ENCODE peak calls at places on chromosome 3, in ten cellular contexts. L is cardiac muscle cell, M is tibial nerve, A is LNCaP clone FGC, Y is choroid plexus epithelial cell, Q is Panc1, G is GM12865, W is neural progenitor cell, B is ovary, J is adrenal gland. O is an unnamed sample.

GRCh38 chr3:128993461-128994172 is at the start of gene CFAP92:
- DNase-seq in L (peak; percentile 76), M (peak; percentile 67), A (peak; percentile 50), Y (peak; percentile 70), Q (no peak), G (peak; percentile 83), W (peak; percentile 96), B (peak; percentile 94), J (peak; percentile 90), O (peak; percentile 22)

GRCh38 chr3:154969366-154969765 is 110.8 kb upstream of the MME start:
- DNase-seq in L (peak; percentile 22), M (no peak), A (no peak), Y (peak; percentile 21), Q (no peak), G (no peak), W (no peak), B (no peak), J (no peak), O (no peak)

GRCh38 chr3:123765475-123766166 is 118.5 kb downstream of the MYLK start:
- DNase-seq in L (peak; percentile 90), M (no peak), A (peak; percentile 50), Y (no peak), Q (no peak), G (no peak), W (no peak), B (no peak), J (no peak), O (no peak)

GRCh38 chr3:152430223-152431002 is 161.7 kb downstream of the MBNL1 start:
- DNase-seq in L (no peak), M (no peak), A (no peak), Y (no peak), Q (no peak), G (no peak), W (peak; percentile 10), B (no peak), J (no peak), O (no peak)

GRCh38 chr3:123635717-123636116 is 50.9 kb upstream of the HACD2 start:
- DNase-seq in L (no peak), M (no peak), A (no peak), Y (no peak), Q (no peak), G (no peak), W (no peak), B (no peak), J (no peak), O (no peak)

GRCh38 chr3:117486709-117487394 is 777.3 kb downstream of the TUSC7 start:
- DNase-seq in L (no peak), M (no peak), A (no peak), Y (no peak), Q (no peak), G (peak; percentile 53), W (peak; percentile 35), B (no peak), J (no peak), O (no peak)

GRCh38 chr3:159914421-159914820 is 74.2 kb upstream of the IL12A start:
- DNase-seq in L (no peak), M (no peak), A (no peak), Y (peak; percentile 41), Q (no peak), G (no peak), W (no peak), B (no peak), J (no peak), O (no peak)

GRCh38 chr3:9194509-9195184 is 54.8 kb downstream of the SRGAP3 start:
- DNase-seq in L (no peak), M (no peak), A (peak; percentile 100), Y (no peak), Q (no peak), G (no peak), W (no peak), B (no peak), J (no peak), O (no peak)

GRCh38 chr3:39671116-39671515 is 138.3 kb upstream of the MYRIP start:
- DNase-seq in L (peak; percentile 56), M (no peak), A (no peak), Y (peak; percentile 9), Q (no peak), G (no peak), W (no peak), B (no peak), J (no peak), O (no peak)

GRCh38 chr3:113847664-113848461 is 9.3 kb downstream of the GRAMD1C start:
- DNase-seq in L (no peak), M (no peak), A (peak; percentile 55), Y (no peak), Q (no peak), G (no peak), W (no peak), B (no peak), J (no peak), O (no peak)

GRCh38 chr3:42213417-42213816 is 52.6 kb downstream of the CCK start:
- DNase-seq in L (no peak), M (no peak), A (no peak), Y (no peak), Q (no peak), G (peak; percentile 74), W (no peak), B (no peak), J (no peak), O (no peak)

GRCh38 chr3:34015204-34016142 is 217.0 kb downstream of the PDCD6IP start:
- DNase-seq in L (peak; percentile 29), M (no peak), A (no peak), Y (peak; percentile 69), Q (no peak), G (peak; percentile 34), W (peak; percentile 43), B (no peak), J (no peak), O (no peak)

GRCh38 chr3:71304684-71305083 is 278.8 kb downstream of the FOXP1 start:
- DNase-seq in L (peak; percentile 77), M (no peak), A (no peak), Y (peak; percentile 82), Q (no peak), G (no peak), W (no peak), B (no peak), J (no peak), O (no peak)

GRCh38 chr3:122912772-122913538 is 114.6 kb downstream of the SEMA5B start:
- DNase-seq in L (no peak), M (no peak), A (no peak), Y (no peak), Q (no peak), G (no peak), W (no peak), B (no peak), J (no peak), O (no peak)

GRCh38 chr3:160183375-160184076 is 41.7 kb upstream of the C3orf80 start:
- DNase-seq in L (peak; percentile 43), M (no peak), A (no peak), Y (peak; percentile 32), Q (no peak), G (no peak), W (no peak), B (no peak), J (no peak), O (no peak)

GRCh38 chr3:9746330-9746729 is 3.4 kb upstream of the OGG1 start:
- DNase-seq in L (peak; percentile 94), M (no peak), A (no peak), Y (peak; percentile 95), Q (no peak), G (no peak), W (no peak), B (no peak), J (no peak), O (no peak)

DNA sequence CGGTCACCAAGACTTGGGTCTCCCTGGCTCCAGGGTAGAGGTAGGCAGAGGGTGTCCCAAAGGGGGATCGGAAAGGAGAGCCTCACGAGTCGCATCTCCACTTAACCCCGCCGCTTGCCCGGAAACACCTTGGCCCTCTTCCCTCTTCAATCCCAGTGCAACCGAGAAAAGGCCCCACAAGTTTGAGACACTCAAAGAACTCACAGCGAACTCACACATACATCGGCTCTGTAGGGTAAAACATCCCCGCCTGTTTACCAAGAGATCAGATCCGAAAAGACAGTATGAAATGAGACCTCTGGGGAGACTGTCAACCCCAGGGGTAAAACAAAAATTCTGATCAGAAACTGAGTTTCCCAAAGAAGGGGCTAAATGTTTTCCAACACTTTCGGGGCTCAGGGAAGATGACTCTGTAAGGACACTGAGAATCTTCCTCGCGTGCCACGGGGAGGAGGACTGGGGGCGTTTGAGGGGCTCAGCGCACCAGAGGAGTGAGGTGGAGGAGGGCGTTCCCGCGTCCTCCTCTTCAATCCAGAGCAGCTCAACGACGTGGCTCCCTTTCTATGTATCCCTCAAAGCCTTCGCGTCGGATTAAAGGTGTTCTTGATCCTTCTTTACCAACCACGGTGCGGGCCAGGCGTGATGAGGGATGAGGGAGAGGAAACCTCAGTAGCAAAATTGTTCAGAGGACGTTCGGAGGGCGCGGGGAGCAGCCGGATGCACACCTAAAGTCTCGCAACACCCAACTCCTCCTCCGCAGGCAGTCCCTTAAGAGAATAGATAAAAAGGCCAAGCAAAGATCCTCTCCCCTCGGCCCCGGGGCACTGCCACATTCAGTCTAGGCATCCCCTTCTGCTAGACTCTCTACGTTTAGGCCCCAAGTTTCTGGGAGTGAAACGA is 3.7 kb downstream of the WNT5A start:
- DNase-seq in L (no peak), M (no peak), A (no peak), Y (peak; percentile 46), Q (no peak), G (no peak), W (peak; percentile 63), B (peak; percentile 45), J (no peak), O (no peak)
- H3K4me3 ChIP-seq in L (peak overlapping the region; percentile 70), M (peak overlapping the region; percentile 48), A (no peak overlapping the region), Y (peak overlapping the region; percentile 70), Q (no peak overlapping the region), G (no peak overlapping the region), W (peak overlapping the region; percentile 74), B (peak overlapping the region; percentile 34), J (no peak overlapping the region), O (peak overlapping the region; percentile 40)

DNA sequence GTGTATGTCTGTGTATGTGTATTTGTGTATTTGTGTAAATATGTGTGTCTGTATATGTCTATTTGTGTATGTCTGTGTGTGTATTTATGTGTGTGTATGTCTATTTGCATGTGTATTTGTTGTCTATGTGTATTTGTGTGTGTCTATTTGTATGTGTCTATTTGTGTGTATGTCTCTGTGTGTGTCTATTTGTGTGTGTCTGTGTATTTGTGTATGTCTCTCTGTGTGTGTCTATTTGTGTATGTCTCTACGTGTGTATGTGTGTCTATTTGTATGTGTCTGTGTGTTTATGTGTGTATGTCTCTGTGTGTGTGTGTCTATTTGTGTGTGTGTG is 30.4 kb downstream of the PTH1R start:
- DNase-seq in L (no peak), M (no peak), A (no peak), Y (no peak), Q (no peak), G (no peak), W (no peak), B (no peak), J (no peak), O (no peak)
- TF ChIP-seq CTCF in L (no peak), M (peak; percentile 47), A (no peak), Y (no peak), Q (no peak), G (no peak), W (no peak), B (no peak), J (no peak), O (no peak)

GRCh38 chr3:138752886-138753285 is 81.8 kb downstream of the PIK3CB start:
- DNase-seq in L (peak; percentile 20), M (no peak), A (no peak), Y (peak; percentile 47), Q (no peak), G (no peak), W (no peak), B (no peak), J (no peak), O (no peak)
- H3K4me3 ChIP-seq in L (no peak overlapping the region), M (no peak overlapping the region), A (no peak overlapping the region), Y (no peak overlapping the region), Q (no peak overlapping the region), G (no peak overlapping the region), W (no peak overlapping the region), B (no peak overlapping the region), J (no peak overlapping the region), O (no peak overlapping the region)

GRCh38 chr3:14411166-14411526 is 8.7 kb downstream of the SLC6A6 start:
- DNase-seq in L (no peak), M (no peak), A (no peak), Y (no peak), Q (no peak), G (no peak), W (no peak), B (no peak), J (no peak), O (no peak)
- TF ChIP-seq CTCF in L (no peak), M (no peak), A (no peak), Y (no peak), Q (no peak), G (no peak), W (no peak), B (no peak), J (no peak), O (no peak)